ENCODE peak calls at places on chromosomes 7 and 10, in five cellular contexts. I, Y, F, E and P are unnamed samples.

GRCh38 chr7:138436388-138436787 is 23.7 kb upstream of the TRIM24 start:
- DNase-seq in I (no peak), E (no peak), F (no peak), Y (no peak), P (no peak)

GRCh38 chr7:1889091-1889490 is 219.0 kb downstream of the ELFN1 start:
- DNase-seq in Y (no peak), F (no peak), I (no peak), E (no peak), P (no peak)

GRCh38 chr7:74343281-74344127 is 54.3 kb downstream of the CLIP2 start:
- DNase-seq in E (peak), F (no peak), I (peak), Y (peak), P (no peak)

GRCh38 chr10:116553378-116553980 is 7.7 kb downstream of the PNLIP start:
- DNase-seq in E (peak), F (no peak), Y (no peak), I (no peak), P (no peak)

GRCh38 chr7:117067322-117067721 is 114.0 kb downstream of the ST7 start:
- DNase-seq in F (no peak), Y (no peak), I (no peak), E (no peak), P (no peak)

GRCh38 chr10:128859738-128860386 is 607.2 kb upstream of the MGMT start:
- DNase-seq in I (peak), E (peak), F (no peak), Y (peak), P (no peak)

GRCh38 chr7:128053023-128053422 is 21.8 kb upstream of the LRRC4 start:
- DNase-seq in I (no peak), Y (peak), E (peak), F (no peak), P (no peak)

GRCh38 chr7:144391823-144392255 is 11.7 kb downstream of the NOBOX start:
- DNase-seq in I (peak), Y (peak), E (peak), F (no peak), P (no peak)

GRCh38 chr7:100589341-100589935 is 3.3 kb downstream of the FBXO24 start:
- DNase-seq in E (no peak), F (no peak), I (no peak), Y (no peak), P (no peak)

GRCh38 chr7:110442386-110442837 is 648.5 kb upstream of the LRRN3 start:
- DNase-seq in I (peak), E (peak), F (no peak), Y (peak), P (no peak)

GRCh38 chr7:128322040-128322643 is 21.6 kb downstream of the RBM28 start:
- DNase-seq in I (no peak), Y (peak), F (no peak), E (peak), P (no peak)

GRCh38 chr10:6328708-6329423 is 126.1 kb downstream of the PFKFB3 start:
- DNase-seq in I (no peak), Y (no peak), F (no peak), E (no peak), P (no peak)

GRCh38 chr10:131248376-131249165 is 63.0 kb downstream of the TCERG1L start:
- DNase-seq in E (no peak), Y (no peak), I (no peak), F (no peak), P (no peak)

GRCh38 chr7:33040803-33041516 is 21.6 kb downstream of the NT5C3A start:
- DNase-seq in I (no peak), Y (peak), E (peak), F (no peak), P (no peak)

GRCh38 chr10:28139138-28139537 is 140.3 kb upstream of the ODAD2 start:
- DNase-seq in Y (peak), F (no peak), E (peak), I (no peak), P (no peak)

GRCh38 chr7:25947669-25948516 is 204.1 kb upstream of the NFE2L3 start:
- DNase-seq in I (no peak), F (no peak), Y (no peak), E (no peak), P (no peak)

GRCh38 chr10:71802235-71802634 is 28.9 kb upstream of the VSIR start:
- DNase-seq in I (no peak), Y (no peak), F (no peak), E (no peak), P (no peak)

GRCh38 chr10:1538531-1539061 is 198.7 kb downstream of the ADARB2 start:
- DNase-seq in I (no peak), E (no peak), Y (no peak), F (no peak), P (no peak)

GRCh38 chr10:77939561-77940001 is 13.0 kb upstream of the DLG5 start:
- DNase-seq in I (no peak), Y (peak), E (no peak), F (no peak), P (no peak)

GRCh38 chr10:23696476-23696875 is 257.6 kb downstream of the OTUD1 start:
- DNase-seq in I (no peak), Y (no peak), F (no peak), E (peak), P (no peak)

GRCh38 chr7:44292876-44293560 is 32.4 kb downstream of the CAMK2B start:
- DNase-seq in Y (no peak), I (peak), E (no peak), F (peak), P (peak)

GRCh38 chr10:107437921-107438320 is 273.4 kb upstream of the SORCS1 start:
- DNase-seq in E (no peak), I (peak), F (no peak), Y (no peak), P (no peak)

GRCh38 chr10:80168679-80169380 is 36.3 kb downstream of the PLAC9 start:
- DNase-seq in F (no peak), I (no peak), Y (no peak), E (peak), P (no peak)

GRCh38 chr7:70693690-70694356 is 438.1 kb upstream of the GALNT17 start:
- DNase-seq in I (peak), F (peak), Y (peak), E (no peak), P (peak)

GRCh38 chr7:86091369-86091768 is 552.3 kb upstream of the GRM3 start:
- DNase-seq in E (no peak), F (no peak), Y (no peak), I (no peak), P (no peak)

GRCh38 chr7:2063562-2064360 is 169.0 kb downstream of the MAD1L1 start:
- DNase-seq in I (no peak), Y (peak), F (no peak), E (peak), P (no peak)